ENCODE peak calls at places on chromosomes 13 and 19, in ten cellular contexts. One of them, this sample, is unnamed.

GRCh38 chr19:36041831-36042230 is 9.2 kb upstream of the CLIP3 start:
- DNase-seq in T-helper 9 cell: no peak
- DNase-seq in stimulated activated effector memory CD8-positive, alpha-beta T cell treated with anti-CD3 and anti-CD28 coated beads, Interleukin-12 subunit alpha, Interleukin-12 subunit beta, amount 100 ng/mL, for 72 hours: no peak
- DNase-seq in iPS-NIHi11: no peak
- DNase-seq in NCI-H1092: no peak
- DNase-seq in activated CD4-positive, alpha-beta T cell treated with anti-CD3 and anti-CD28 coated beads for 1 hour: no peak
- DNase-seq in LHCN-M2: peak; percentile 44
- DNase-seq in stimulated activated CD4-positive, alpha-beta T cell treated with anti-CD3 and anti-CD28 coated beads, Interleukin-2, amount 100 ng/mL, for 48 hours: no peak
- DNase-seq in activated T-cell treated with anti-CD3 and anti-CD28 coated beads, Interleukin-2, amount 50 U/mL, for 48 hours: no peak
- DNase-seq in neural progenitor cell: peak; percentile 19
- DNase-seq in this sample: no peak

GRCh38 chr19:16067205-16067938 is 8.9 kb upstream of the TPM4 start:
- DNase-seq in stimulated activated CD4-positive, alpha-beta T cell treated with anti-CD3 and anti-CD28 coated beads, Interleukin-2, amount 100 ng/mL, for 48 hours: no peak
- DNase-seq in LHCN-M2: no peak
- DNase-seq in activated T-cell treated with anti-CD3 and anti-CD28 coated beads, Interleukin-2, amount 50 U/mL, for 48 hours: no peak
- DNase-seq in T-helper 9 cell: no peak
- DNase-seq in NCI-H1092: no peak
- DNase-seq in neural progenitor cell: no peak
- DNase-seq in iPS-NIHi11: no peak
- DNase-seq in stimulated activated effector memory CD8-positive, alpha-beta T cell treated with anti-CD3 and anti-CD28 coated beads, Interleukin-12 subunit alpha, Interleukin-12 subunit beta, amount 100 ng/mL, for 72 hours: no peak
- DNase-seq in activated CD4-positive, alpha-beta T cell treated with anti-CD3 and anti-CD28 coated beads for 1 hour: no peak
- DNase-seq in this sample: no peak

GRCh38 chr19:51703655-51704515 is 10.8 kb downstream of the SPACA6 start:
- DNase-seq in neural progenitor cell: peak; percentile 97
- DNase-seq in T-helper 9 cell: peak; percentile 95
- DNase-seq in iPS-NIHi11: peak; percentile 98
- DNase-seq in activated T-cell treated with anti-CD3 and anti-CD28 coated beads, Interleukin-2, amount 50 U/mL, for 48 hours: peak; percentile 98
- DNase-seq in NCI-H1092: peak; percentile 60
- DNase-seq in stimulated activated CD4-positive, alpha-beta T cell treated with anti-CD3 and anti-CD28 coated beads, Interleukin-2, amount 100 ng/mL, for 48 hours: peak; percentile 96
- DNase-seq in LHCN-M2: peak; percentile 89
- DNase-seq in stimulated activated effector memory CD8-positive, alpha-beta T cell treated with anti-CD3 and anti-CD28 coated beads, Interleukin-12 subunit alpha, Interleukin-12 subunit beta, amount 100 ng/mL, for 72 hours: peak; percentile 98
- DNase-seq in activated CD4-positive, alpha-beta T cell treated with anti-CD3 and anti-CD28 coated beads for 1 hour: peak; percentile 95
- DNase-seq in this sample: peak; percentile 7

GRCh38 chr13:75635621-75636338 is at the start of gene LMO7:
- DNase-seq in neural progenitor cell: peak; percentile 78
- DNase-seq in LHCN-M2: peak; percentile 55
- DNase-seq in T-helper 9 cell: peak; percentile 46
- DNase-seq in NCI-H1092: no peak
- DNase-seq in stimulated activated effector memory CD8-positive, alpha-beta T cell treated with anti-CD3 and anti-CD28 coated beads, Interleukin-12 subunit alpha, Interleukin-12 subunit beta, amount 100 ng/mL, for 72 hours: peak; percentile 68
- DNase-seq in activated T-cell treated with anti-CD3 and anti-CD28 coated beads, Interleukin-2, amount 50 U/mL, for 48 hours: peak; percentile 55
- DNase-seq in stimulated activated CD4-positive, alpha-beta T cell treated with anti-CD3 and anti-CD28 coated beads, Interleukin-2, amount 100 ng/mL, for 48 hours: peak; percentile 8
- DNase-seq in activated CD4-positive, alpha-beta T cell treated with anti-CD3 and anti-CD28 coated beads for 1 hour: peak; percentile 21
- DNase-seq in iPS-NIHi11: peak; percentile 84
- DNase-seq in this sample: no peak

GRCh38 chr13:70034280-70034679 is 73.3 kb upstream of the ATXN8OS start:
- DNase-seq in T-helper 9 cell: no peak
- DNase-seq in activated T-cell treated with anti-CD3 and anti-CD28 coated beads, Interleukin-2, amount 50 U/mL, for 48 hours: no peak
- DNase-seq in stimulated activated effector memory CD8-positive, alpha-beta T cell treated with anti-CD3 and anti-CD28 coated beads, Interleukin-12 subunit alpha, Interleukin-12 subunit beta, amount 100 ng/mL, for 72 hours: no peak
- DNase-seq in stimulated activated CD4-positive, alpha-beta T cell treated with anti-CD3 and anti-CD28 coated beads, Interleukin-2, amount 100 ng/mL, for 48 hours: no peak
- DNase-seq in iPS-NIHi11: no peak
- DNase-seq in LHCN-M2: no peak
- DNase-seq in neural progenitor cell: no peak
- DNase-seq in NCI-H1092: no peak
- DNase-seq in activated CD4-positive, alpha-beta T cell treated with anti-CD3 and anti-CD28 coated beads for 1 hour: no peak
- DNase-seq in this sample: no peak

GRCh38 chr13:97119899-97120745 is 102.0 kb upstream of the MBNL2 start:
- DNase-seq in T-helper 9 cell: no peak
- DNase-seq in activated T-cell treated with anti-CD3 and anti-CD28 coated beads, Interleukin-2, amount 50 U/mL, for 48 hours: no peak
- DNase-seq in stimulated activated effector memory CD8-positive, alpha-beta T cell treated with anti-CD3 and anti-CD28 coated beads, Interleukin-12 subunit alpha, Interleukin-12 subunit beta, amount 100 ng/mL, for 72 hours: no peak
- DNase-seq in LHCN-M2: peak; percentile 71
- DNase-seq in NCI-H1092: no peak
- DNase-seq in iPS-NIHi11: no peak
- DNase-seq in stimulated activated CD4-positive, alpha-beta T cell treated with anti-CD3 and anti-CD28 coated beads, Interleukin-2, amount 100 ng/mL, for 48 hours: no peak
- DNase-seq in neural progenitor cell: no peak
- DNase-seq in activated CD4-positive, alpha-beta T cell treated with anti-CD3 and anti-CD28 coated beads for 1 hour: no peak
- DNase-seq in this sample: no peak

GRCh38 chr13:74115138-74115537 is 19.1 kb downstream of the KLF12 start:
- DNase-seq in activated CD4-positive, alpha-beta T cell treated with anti-CD3 and anti-CD28 coated beads for 1 hour: no peak
- DNase-seq in stimulated activated effector memory CD8-positive, alpha-beta T cell treated with anti-CD3 and anti-CD28 coated beads, Interleukin-12 subunit alpha, Interleukin-12 subunit beta, amount 100 ng/mL, for 72 hours: no peak
- DNase-seq in iPS-NIHi11: no peak
- DNase-seq in LHCN-M2: peak; percentile 82
- DNase-seq in T-helper 9 cell: no peak
- DNase-seq in activated T-cell treated with anti-CD3 and anti-CD28 coated beads, Interleukin-2, amount 50 U/mL, for 48 hours: no peak
- DNase-seq in NCI-H1092: no peak
- DNase-seq in stimulated activated CD4-positive, alpha-beta T cell treated with anti-CD3 and anti-CD28 coated beads, Interleukin-2, amount 100 ng/mL, for 48 hours: no peak
- DNase-seq in neural progenitor cell: no peak
- DNase-seq in this sample: no peak

GRCh38 chr19:5016781-5017180 is 47.9 kb downstream of the KDM4B start:
- DNase-seq in stimulated activated CD4-positive, alpha-beta T cell treated with anti-CD3 and anti-CD28 coated beads, Interleukin-2, amount 100 ng/mL, for 48 hours: no peak
- DNase-seq in LHCN-M2: no peak
- DNase-seq in activated CD4-positive, alpha-beta T cell treated with anti-CD3 and anti-CD28 coated beads for 1 hour: no peak
- DNase-seq in NCI-H1092: no peak
- DNase-seq in stimulated activated effector memory CD8-positive, alpha-beta T cell treated with anti-CD3 and anti-CD28 coated beads, Interleukin-12 subunit alpha, Interleukin-12 subunit beta, amount 100 ng/mL, for 72 hours: no peak
- DNase-seq in activated T-cell treated with anti-CD3 and anti-CD28 coated beads, Interleukin-2, amount 50 U/mL, for 48 hours: no peak
- DNase-seq in T-helper 9 cell: no peak
- DNase-seq in iPS-NIHi11: no peak
- DNase-seq in neural progenitor cell: no peak
- DNase-seq in this sample: no peak

GRCh38 chr13:59111711-59112110 is 1052.0 kb downstream of the DIAPH3 start:
- DNase-seq in stimulated activated effector memory CD8-positive, alpha-beta T cell treated with anti-CD3 and anti-CD28 coated beads, Interleukin-12 subunit alpha, Interleukin-12 subunit beta, amount 100 ng/mL, for 72 hours: no peak
- DNase-seq in activated T-cell treated with anti-CD3 and anti-CD28 coated beads, Interleukin-2, amount 50 U/mL, for 48 hours: no peak
- DNase-seq in activated CD4-positive, alpha-beta T cell treated with anti-CD3 and anti-CD28 coated beads for 1 hour: no peak
- DNase-seq in neural progenitor cell: no peak
- DNase-seq in stimulated activated CD4-positive, alpha-beta T cell treated with anti-CD3 and anti-CD28 coated beads, Interleukin-2, amount 100 ng/mL, for 48 hours: no peak
- DNase-seq in LHCN-M2: peak; percentile 42
- DNase-seq in iPS-NIHi11: no peak
- DNase-seq in T-helper 9 cell: no peak
- DNase-seq in NCI-H1092: no peak
- DNase-seq in this sample: no peak

GRCh38 chr19:31432411-31432810 is 83.2 kb upstream of the TSHZ3 start:
- DNase-seq in iPS-NIHi11: no peak
- DNase-seq in neural progenitor cell: no peak
- DNase-seq in T-helper 9 cell: no peak
- DNase-seq in stimulated activated effector memory CD8-positive, alpha-beta T cell treated with anti-CD3 and anti-CD28 coated beads, Interleukin-12 subunit alpha, Interleukin-12 subunit beta, amount 100 ng/mL, for 72 hours: no peak
- DNase-seq in NCI-H1092: no peak
- DNase-seq in activated CD4-positive, alpha-beta T cell treated with anti-CD3 and anti-CD28 coated beads for 1 hour: no peak
- DNase-seq in activated T-cell treated with anti-CD3 and anti-CD28 coated beads, Interleukin-2, amount 50 U/mL, for 48 hours: no peak
- DNase-seq in LHCN-M2: peak; percentile 16
- DNase-seq in stimulated activated CD4-positive, alpha-beta T cell treated with anti-CD3 and anti-CD28 coated beads, Interleukin-2, amount 100 ng/mL, for 48 hours: no peak
- DNase-seq in this sample: no peak

GRCh38 chr19:12726988-12727316 is 3.2 kb upstream of the TNPO2 start:
- DNase-seq in iPS-NIHi11: no peak
- DNase-seq in LHCN-M2: no peak
- DNase-seq in T-helper 9 cell: no peak
- DNase-seq in stimulated activated effector memory CD8-positive, alpha-beta T cell treated with anti-CD3 and anti-CD28 coated beads, Interleukin-12 subunit alpha, Interleukin-12 subunit beta, amount 100 ng/mL, for 72 hours: no peak
- DNase-seq in neural progenitor cell: no peak
- DNase-seq in activated T-cell treated with anti-CD3 and anti-CD28 coated beads, Interleukin-2, amount 50 U/mL, for 48 hours: no peak
- DNase-seq in activated CD4-positive, alpha-beta T cell treated with anti-CD3 and anti-CD28 coated beads for 1 hour: no peak
- DNase-seq in stimulated activated CD4-positive, alpha-beta T cell treated with anti-CD3 and anti-CD28 coated beads, Interleukin-2, amount 100 ng/mL, for 48 hours: no peak
- DNase-seq in NCI-H1092: no peak
- DNase-seq in this sample: no peak

GRCh38 chr19:39206122-39206521 is 2.1 kb upstream of the SYCN start:
- DNase-seq in iPS-NIHi11: no peak
- DNase-seq in activated CD4-positive, alpha-beta T cell treated with anti-CD3 and anti-CD28 coated beads for 1 hour: no peak
- DNase-seq in stimulated activated effector memory CD8-positive, alpha-beta T cell treated with anti-CD3 and anti-CD28 coated beads, Interleukin-12 subunit alpha, Interleukin-12 subunit beta, amount 100 ng/mL, for 72 hours: no peak
- DNase-seq in activated T-cell treated with anti-CD3 and anti-CD28 coated beads, Interleukin-2, amount 50 U/mL, for 48 hours: no peak
- DNase-seq in stimulated activated CD4-positive, alpha-beta T cell treated with anti-CD3 and anti-CD28 coated beads, Interleukin-2, amount 100 ng/mL, for 48 hours: no peak
- DNase-seq in NCI-H1092: no peak
- DNase-seq in neural progenitor cell: no peak
- DNase-seq in LHCN-M2: no peak
- DNase-seq in T-helper 9 cell: no peak
- DNase-seq in this sample: no peak

GRCh38 chr19:15144046-15144646 is 36.9 kb downstream of the SYDE1 start:
- DNase-seq in stimulated activated effector memory CD8-positive, alpha-beta T cell treated with anti-CD3 and anti-CD28 coated beads, Interleukin-12 subunit alpha, Interleukin-12 subunit beta, amount 100 ng/mL, for 72 hours: no peak
- DNase-seq in neural progenitor cell: no peak
- DNase-seq in NCI-H1092: no peak
- DNase-seq in iPS-NIHi11: no peak
- DNase-seq in T-helper 9 cell: no peak
- DNase-seq in LHCN-M2: no peak
- DNase-seq in activated CD4-positive, alpha-beta T cell treated with anti-CD3 and anti-CD28 coated beads for 1 hour: no peak
- DNase-seq in activated T-cell treated with anti-CD3 and anti-CD28 coated beads, Interleukin-2, amount 50 U/mL, for 48 hours: no peak
- DNase-seq in stimulated activated CD4-positive, alpha-beta T cell treated with anti-CD3 and anti-CD28 coated beads, Interleukin-2, amount 100 ng/mL, for 48 hours: no peak
- DNase-seq in this sample: no peak

GRCh38 chr13:74006666-74007065 is 127.5 kb downstream of the KLF12 start:
- DNase-seq in T-helper 9 cell: no peak
- DNase-seq in activated CD4-positive, alpha-beta T cell treated with anti-CD3 and anti-CD28 coated beads for 1 hour: no peak
- DNase-seq in activated T-cell treated with anti-CD3 and anti-CD28 coated beads, Interleukin-2, amount 50 U/mL, for 48 hours: no peak
- DNase-seq in neural progenitor cell: no peak
- DNase-seq in stimulated activated CD4-positive, alpha-beta T cell treated with anti-CD3 and anti-CD28 coated beads, Interleukin-2, amount 100 ng/mL, for 48 hours: no peak
- DNase-seq in iPS-NIHi11: no peak
- DNase-seq in NCI-H1092: no peak
- DNase-seq in LHCN-M2: no peak
- DNase-seq in stimulated activated effector memory CD8-positive, alpha-beta T cell treated with anti-CD3 and anti-CD28 coated beads, Interleukin-12 subunit alpha, Interleukin-12 subunit beta, amount 100 ng/mL, for 72 hours: no peak
- DNase-seq in this sample: no peak

GRCh38 chr13:41295973-41296372 is 15.1 kb upstream of the NAA16 start:
- DNase-seq in T-helper 9 cell: no peak
- DNase-seq in stimulated activated CD4-positive, alpha-beta T cell treated with anti-CD3 and anti-CD28 coated beads, Interleukin-2, amount 100 ng/mL, for 48 hours: no peak
- DNase-seq in LHCN-M2: no peak
- DNase-seq in activated CD4-positive, alpha-beta T cell treated with anti-CD3 and anti-CD28 coated beads for 1 hour: no peak
- DNase-seq in activated T-cell treated with anti-CD3 and anti-CD28 coated beads, Interleukin-2, amount 50 U/mL, for 48 hours: no peak
- DNase-seq in NCI-H1092: no peak
- DNase-seq in iPS-NIHi11: no peak
- DNase-seq in neural progenitor cell: no peak
- DNase-seq in stimulated activated effector memory CD8-positive, alpha-beta T cell treated with anti-CD3 and anti-CD28 coated beads, Interleukin-12 subunit alpha, Interleukin-12 subunit beta, amount 100 ng/mL, for 72 hours: peak; percentile 25
- DNase-seq in this sample: no peak

GRCh38 chr13:44436589-44437337 is 63.1 kb downstream of the SERP2 start:
- DNase-seq in activated T-cell treated with anti-CD3 and anti-CD28 coated beads, Interleukin-2, amount 50 U/mL, for 48 hours: peak; percentile 53
- DNase-seq in neural progenitor cell: peak; percentile 97
- DNase-seq in iPS-NIHi11: peak; percentile 88
- DNase-seq in NCI-H1092: peak; percentile 88
- DNase-seq in LHCN-M2: peak; percentile 93
- DNase-seq in stimulated activated CD4-positive, alpha-beta T cell treated with anti-CD3 and anti-CD28 coated beads, Interleukin-2, amount 100 ng/mL, for 48 hours: peak; percentile 14
- DNase-seq in activated CD4-positive, alpha-beta T cell treated with anti-CD3 and anti-CD28 coated beads for 1 hour: peak; percentile 25
- DNase-seq in stimulated activated effector memory CD8-positive, alpha-beta T cell treated with anti-CD3 and anti-CD28 coated beads, Interleukin-12 subunit alpha, Interleukin-12 subunit beta, amount 100 ng/mL, for 72 hours: peak; percentile 64
- DNase-seq in T-helper 9 cell: peak; percentile 41
- DNase-seq in this sample: peak; percentile 21

GRCh38 chr19:57719901-57720519 is 7.4 kb downstream of the ZNF671 start:
- DNase-seq in T-helper 9 cell: no peak
- DNase-seq in stimulated activated effector memory CD8-positive, alpha-beta T cell treated with anti-CD3 and anti-CD28 coated beads, Interleukin-12 subunit alpha, Interleukin-12 subunit beta, amount 100 ng/mL, for 72 hours: no peak
- DNase-seq in iPS-NIHi11: no peak
- DNase-seq in activated CD4-positive, alpha-beta T cell treated with anti-CD3 and anti-CD28 coated beads for 1 hour: no peak
- DNase-seq in neural progenitor cell: no peak
- DNase-seq in LHCN-M2: no peak
- DNase-seq in stimulated activated CD4-positive, alpha-beta T cell treated with anti-CD3 and anti-CD28 coated beads, Interleukin-2, amount 100 ng/mL, for 48 hours: no peak
- DNase-seq in NCI-H1092: no peak
- DNase-seq in activated T-cell treated with anti-CD3 and anti-CD28 coated beads, Interleukin-2, amount 50 U/mL, for 48 hours: peak; percentile 7
- DNase-seq in this sample: no peak

GRCh38 chr13:111460548-111461444 is 140.4 kb downstream of the TEX29 start:
- DNase-seq in neural progenitor cell: peak; percentile 80
- DNase-seq in LHCN-M2: peak; percentile 44
- DNase-seq in activated T-cell treated with anti-CD3 and anti-CD28 coated beads, Interleukin-2, amount 50 U/mL, for 48 hours: no peak
- DNase-seq in activated CD4-positive, alpha-beta T cell treated with anti-CD3 and anti-CD28 coated beads for 1 hour: no peak
- DNase-seq in stimulated activated CD4-positive, alpha-beta T cell treated with anti-CD3 and anti-CD28 coated beads, Interleukin-2, amount 100 ng/mL, for 48 hours: no peak
- DNase-seq in NCI-H1092: peak; percentile 88
- DNase-seq in iPS-NIHi11: peak; percentile 68
- DNase-seq in stimulated activated effector memory CD8-positive, alpha-beta T cell treated with anti-CD3 and anti-CD28 coated beads, Interleukin-12 subunit alpha, Interleukin-12 subunit beta, amount 100 ng/mL, for 72 hours: no peak
- DNase-seq in T-helper 9 cell: no peak
- DNase-seq in this sample: no peak